ENCODE peak calls at places on chromosome 18, in eight cellular contexts. K is RWPE1, F is fibroblast of lung, P is right atrium auricular region, A is GM23338, E is GM06990, O is neural progenitor cell, D is transverse colon. H is an unnamed sample.

GRCh38 chr18:39805218-39805617 is 2149.8 kb upstream of the PIK3C3 start:
- DNase-seq in F (no peak), A (no peak), E (no peak), D (no peak), O (no peak), P (no peak), K (no peak), H (no peak)

GRCh38 chr18:40882468-40882867 is 1072.6 kb upstream of the PIK3C3 start:
- DNase-seq in P (no peak), K (no peak), A (no peak), O (no peak), E (no peak), F (no peak), D (no peak), H (no peak)

GRCh38 chr18:70195852-70196434 is 9.5 kb downstream of the RTTN start:
- DNase-seq in A (peak), O (peak), E (no peak), K (peak), D (peak), P (no peak), F (peak), H (peak)

GRCh38 chr18:65753520-65753919 is 2.7 kb downstream of the CDH7 start:
- DNase-seq in O (peak), P (no peak), F (peak), D (no peak), E (no peak), K (no peak), A (peak), H (peak)

GRCh38 chr18:23784811-23785245 is 95.6 kb downstream of the LAMA3 start:
- DNase-seq in F (peak), K (peak), E (no peak), D (peak), O (no peak), P (no peak), A (no peak), H (peak)

GRCh38 chr18:13811993-13812392 is 12.0 kb upstream of the MC5R start:
- DNase-seq in P (no peak), E (no peak), A (peak), O (no peak), K (no peak), F (no peak), D (no peak), H (peak)

GRCh38 chr18:45517181-45517741 is 98.0 kb upstream of the SLC14A2 start:
- DNase-seq in O (peak), E (no peak), K (no peak), P (peak), A (no peak), F (peak), D (no peak), H (no peak)

GRCh38 chr18:48002933-48003365 is 72.5 kb upstream of the SMAD2 start:
- DNase-seq in A (no peak), F (peak), E (no peak), K (peak), D (peak), O (no peak), P (peak), H (peak)

GRCh38 chr18:76506974-76507764 is 12.1 kb upstream of the ZNF516 start:
- DNase-seq in K (no peak), F (no peak), E (no peak), A (no peak), O (no peak), D (no peak), P (no peak), H (no peak)

GRCh38 chr18:23186781-23187180 is 51.5 kb downstream of the CABLES1 start:
- DNase-seq in D (no peak), E (no peak), F (no peak), A (no peak), O (no peak), K (no peak), P (no peak), H (no peak)

GRCh38 chr18:58128286-58129018 is 84.4 kb downstream of the NEDD4L start:
- DNase-seq in D (peak), A (no peak), O (no peak), K (no peak), E (no peak), F (no peak), P (no peak), H (peak)

GRCh38 chr18:79687806-79688205 is 8.2 kb downstream of the CTDP1 start:
- DNase-seq in K (no peak), O (no peak), E (no peak), A (no peak), P (no peak), F (peak), D (no peak), H (no peak)
- TF ChIP-seq CTCF in K (no peak), O (no peak), E (no peak), A (no peak), P (no peak), F (no peak), D (no peak), H (no peak)

GRCh38 chr18:9335255-9336045 is 877 bp downstream of the TWSG1 start:
- DNase-seq in O (peak), E (no peak), D (no peak), P (no peak), K (no peak), A (no peak), F (peak), H (no peak)

GRCh38 chr18:9336827-9337226 is 2.3 kb downstream of the TWSG1 start:
- DNase-seq in O (no peak), E (no peak), D (no peak), F (no peak), A (no peak), K (no peak), P (no peak), H (no peak)

GRCh38 chr18:9337875-9338274 is 3.3 kb downstream of the TWSG1 start:
- DNase-seq in O (no peak), K (no peak), A (no peak), P (no peak), F (peak), D (no peak), E (peak), H (no peak)

GRCh38 chr18:9333441-9334350 is 877 bp upstream of the TWSG1 start:
- DNase-seq in P (peak), A (peak), K (peak), E (no peak), O (peak), F (no peak), D (peak), H (peak)

GRCh38 chr18:9334351-9335254 is at the start of gene TWSG1:
- DNase-seq in D (peak), A (peak), O (peak), P (peak), E (peak), K (peak), F (peak), H (peak)
- TF ChIP-seq CTCF in D (peak), A (no peak), O (peak), P (no peak), E (peak), K (peak), F (peak), H (peak)

GRCh38 chr18:2994603-2995432 is 18.1 kb downstream of the LPIN2 start:
- DNase-seq in O (no peak), E (peak), F (no peak), K (no peak), P (no peak), A (peak), D (peak), H (peak)
- TF ChIP-seq CTCF in O (peak), E (peak), F (no peak), K (no peak), P (peak), A (peak), D (no peak), H (peak)

DNA sequence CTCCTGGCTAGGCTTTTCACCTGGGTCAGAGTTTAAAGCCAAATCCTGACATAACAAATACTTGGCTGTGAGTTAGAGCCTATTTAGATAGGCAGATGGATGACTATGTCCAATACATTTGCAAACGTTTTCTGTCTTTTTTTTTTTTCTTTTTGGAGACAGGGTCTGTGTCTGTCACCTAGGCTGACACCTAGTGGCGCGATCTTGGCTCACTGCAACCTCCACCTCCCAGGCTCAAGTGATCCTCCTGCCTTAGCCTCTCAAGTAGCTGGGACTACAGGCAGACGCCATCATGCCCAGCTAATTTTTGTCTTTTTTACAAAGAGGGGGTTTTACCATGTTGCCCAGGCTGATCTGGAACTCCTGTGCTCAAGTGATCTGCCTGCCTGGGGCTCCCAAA is 124.8 kb downstream of the DYM start:
- DNase-seq in P (no peak), K (no peak), O (no peak), D (no peak), A (peak), F (no peak), E (no peak), H (peak)
- TF ChIP-seq CTCF in P (no peak), K (no peak), O (peak), D (no peak), A (peak), F (no peak), E (peak), H (peak)